ENCODE peak calls at places on chromosomes 4 and X, in ten cellular contexts. S is WTC11, I is K562, F is cardiac muscle cell, W is RWPE1, R is lower leg skin, C is spleen, Z is GM13977, E is sigmoid colon, H is fibroblast of villous mesenchyme. Q is an unnamed sample.
A peak's percentile ranks its signal among the peaks of the same experiment; 100 is the strongest.

GRCh38 chr4:30825008-30825765 is 105.0 kb downstream of the PCDH7 start:
- DNase-seq in F (no peak), W (no peak), I (no peak), S (no peak), E (no peak), C (no peak), R (no peak), H (no peak), Z (no peak), Q (no peak)

GRCh38 chrX:95427389-95427788 is 1257.3 kb upstream of the DIAPH2 start:
- DNase-seq in Z (no peak), C (no peak), W (peak; percentile 1), F (no peak), E (no peak), R (no peak), I (no peak), H (no peak), S (no peak), Q (peak; percentile 88)

GRCh38 chrX:108165349-108166111 is 74.0 kb downstream of the ATG4A start:
- DNase-seq in F (peak; percentile 72), S (peak; percentile 19), Z (no peak), R (peak; percentile 53), E (no peak), H (peak; percentile 44), W (peak; percentile 2), I (peak; percentile 33), C (no peak), Q (peak; percentile 48)

GRCh38 chrX:134736351-134736750 is 78.1 kb upstream of the PLAC1 start:
- DNase-seq in F (no peak), W (no peak), Z (no peak), R (no peak), S (no peak), E (no peak), I (no peak), C (no peak), H (no peak), Q (no peak)

GRCh38 chr4:147480891-147481576 is at the start of gene EDNRA:
- DNase-seq in H (peak; percentile 54), I (no peak), E (no peak), W (peak; percentile 22), S (peak; percentile 48), Z (no peak), R (no peak), C (no peak), F (peak; percentile 60), Q (no peak)

GRCh38 chrX:78665286-78665685 is 6.2 kb upstream of the RTL3 start:
- DNase-seq in H (no peak), W (no peak), F (no peak), R (no peak), C (peak; percentile 55), Z (no peak), S (no peak), E (no peak), I (no peak), Q (no peak)

GRCh38 chrX:128012015-128012414 is 40.2 kb downstream of the ACTRT1 start:
- DNase-seq in R (no peak), Z (no peak), H (no peak), S (no peak), F (no peak), I (no peak), C (no peak), W (no peak), E (no peak), Q (no peak)

GRCh38 chr4:185775792-185776555 is 36.0 kb downstream of the SORBS2 start:
- DNase-seq in I (no peak), C (no peak), W (no peak), F (peak; percentile 21), E (no peak), S (no peak), H (no peak), Z (no peak), R (no peak), Q (no peak)

GRCh38 chrX:40158036-40158706 is 60.4 kb upstream of the BCOR start:
- DNase-seq in I (no peak), E (no peak), F (no peak), C (peak; percentile 86), W (no peak), H (no peak), S (peak; percentile 54), Z (peak; percentile 82), R (no peak), Q (no peak)
- TF ChIP-seq CTCF in I (no peak), E (peak; percentile 42), F (peak; percentile 2), C (peak; percentile 14), W (peak; percentile 57), H (peak; percentile 21), S (no peak), Z (peak; percentile 54), R (no peak), Q (no peak)

GRCh38 chr4:112378858-112379257 is 81.7 kb downstream of the ALPK1 start:
- DNase-seq in Z (no peak), I (no peak), E (no peak), R (no peak), W (no peak), C (no peak), F (no peak), H (no peak), S (no peak), Q (no peak)

GRCh38 chr4:112381996-112382692 is 85.0 kb downstream of the ALPK1 start:
- DNase-seq in I (no peak), C (no peak), H (no peak), S (no peak), W (no peak), E (no peak), F (no peak), Z (no peak), R (no peak), Q (no peak)

GRCh38 chr4:112377701-112378620 is 80.8 kb downstream of the ALPK1 start:
- DNase-seq in W (no peak), Z (no peak), E (no peak), H (no peak), C (no peak), R (no peak), F (no peak), S (no peak), I (no peak), Q (no peak)

GRCh38 chr4:112377127-112377635 is 80.0 kb downstream of the ALPK1 start:
- DNase-seq in W (no peak), I (no peak), C (no peak), Z (no peak), H (no peak), R (no peak), E (no peak), S (no peak), F (no peak), Q (no peak)

GRCh38 chr4:112379306-112379705 is 82.1 kb downstream of the ALPK1 start:
- DNase-seq in C (no peak), R (no peak), F (no peak), Z (no peak), E (no peak), W (no peak), I (no peak), H (no peak), S (peak; percentile 91), Q (no peak)
- TF ChIP-seq CTCF in C (no peak), R (no peak), F (no peak), Z (no peak), E (no peak), W (no peak), I (no peak), H (no peak), S (no peak), Q (no peak)

GRCh38 chr4:117692538-117692937 is 341.7 kb upstream of the NDST3 start:
- DNase-seq in W (no peak), H (no peak), I (no peak), F (no peak), E (no peak), Z (no peak), C (no peak), S (no peak), R (no peak), Q (no peak)
- TF ChIP-seq CTCF in W (no peak), H (no peak), I (no peak), F (no peak), E (no peak), Z (no peak), C (no peak), S (no peak), R (no peak), Q (no peak)

GRCh38 chr4:68732653-68733466 is 62.4 kb upstream of the UGT2B15 start:
- DNase-seq in I (no peak), H (no peak), W (no peak), E (no peak), Z (no peak), R (no peak), S (no peak), C (no peak), F (no peak), Q (no peak)

GRCh38 chr4:68738036-68738435 is 67.6 kb upstream of the UGT2B15 start:
- DNase-seq in I (no peak), R (no peak), S (no peak), C (no peak), H (no peak), Z (no peak), F (no peak), E (no peak), W (no peak), Q (peak; percentile 2)

GRCh38 chr4:68736813-68737212 is 66.4 kb upstream of the UGT2B15 start:
- DNase-seq in C (no peak), H (no peak), W (no peak), I (no peak), E (no peak), R (no peak), F (no peak), Z (no peak), S (no peak), Q (no peak)

GRCh38 chr4:68734095-68734494 is 63.6 kb upstream of the UGT2B15 start:
- DNase-seq in I (no peak), C (no peak), E (no peak), H (no peak), F (no peak), Z (no peak), R (no peak), W (no peak), S (no peak), Q (no peak)

GRCh38 chr4:68735106-68735505 is 64.7 kb upstream of the UGT2B15 start:
- DNase-seq in R (no peak), H (no peak), S (no peak), C (no peak), Z (no peak), E (no peak), W (no peak), F (no peak), I (no peak), Q (no peak)
- TF ChIP-seq CTCF in R (no peak), H (no peak), S (no peak), C (no peak), Z (no peak), E (no peak), W (no peak), F (no peak), I (no peak), Q (no peak)